ENCODE peak calls at places on chromosomes 12 and 14, in four cellular contexts. U is neuronal stem cell, O is mesendoderm, P is trophoblast cell. E is an unnamed sample.
A peak's percentile ranks its signal among the peaks of the same experiment; 100 is the strongest.

GRCh38 chr14:77470192-77470870 is 12.4 kb downstream of the AHSA1 start:
- DNase-seq in U (no peak), O (peak; percentile 42), P (peak; percentile 67), E (no peak)

GRCh38 chr12:83641789-83642188 is 955.1 kb downstream of the TMTC2 start:
- DNase-seq in U (no peak), O (no peak), P (peak; percentile 3), E (no peak)

GRCh38 chr12:87157791-87158190 is 871.4 kb downstream of the C12orf50 start:
- DNase-seq in U (no peak), O (peak; percentile 86), P (peak; percentile 64), E (no peak)

GRCh38 chr14:97977711-97978261 is 1180.6 kb downstream of the VRK1 start:
- DNase-seq in U (no peak), O (no peak), P (no peak), E (peak; percentile 32)

GRCh38 chr14:29637406-29637805 is 290.2 kb downstream of the PRKD1 start:
- DNase-seq in U (no peak), O (no peak), P (no peak), E (no peak)

GRCh38 chr12:24293549-24293948 is 344.1 kb upstream of the SOX5 start:
- DNase-seq in U (no peak), O (no peak), P (no peak), E (no peak)

GRCh38 chr12:120649442-120650248 is 9.2 kb downstream of the CABP1 start:
- DNase-seq in U (no peak), O (no peak), P (no peak), E (peak; percentile 55)

GRCh38 chr14:101470266-101470665 is 91.0 kb upstream of the DIO3 start:
- DNase-seq in U (no peak), O (no peak), P (no peak), E (peak; percentile 16)

GRCh38 chr12:16583991-16584745 is 21.8 kb downstream of the LMO3 start:
- DNase-seq in U (no peak), O (no peak), P (peak; percentile 45), E (no peak)

GRCh38 chr12:57852620-57853509 is 6.3 kb upstream of the CTDSP2 start:
- DNase-seq in U (peak; percentile 72), O (peak; percentile 90), P (no peak), E (peak; percentile 90)

GRCh38 chr14:51310453-51311074 is 70.5 kb downstream of the TMX1 start:
- DNase-seq in U (no peak), O (no peak), P (no peak), E (no peak)

GRCh38 chr14:95876769-95877490 is at the start of gene TUNAR:
- DNase-seq in U (peak; percentile 32), O (peak; percentile 62), P (no peak), E (peak; percentile 49)

GRCh38 chr14:79018846-79019245 is 848.7 kb downstream of the NRXN3 start:
- DNase-seq in U (no peak), O (no peak), P (no peak), E (no peak)

GRCh38 chr12:101925352-101925751 is 48.0 kb downstream of the DRAM1 start:
- DNase-seq in U (no peak), O (peak; percentile 13), P (peak; percentile 97), E (no peak)

GRCh38 chr14:52834440-52834842 is 43.0 kb upstream of the GNPNAT1 start:
- DNase-seq in U (no peak), O (no peak), P (peak; percentile 91), E (no peak)

GRCh38 chr12:2414810-2415567 is 362.2 kb downstream of the CACNA1C start:
- DNase-seq in U (no peak), O (no peak), P (no peak), E (no peak)

GRCh38 chr12:11743333-11743732 is 93.9 kb downstream of the ETV6 start:
- DNase-seq in U (no peak), O (no peak), P (no peak), E (no peak)

GRCh38 chr14:24938593-24938992 is 111.4 kb downstream of the STXBP6 start:
- DNase-seq in U (no peak), O (peak; percentile 14), P (no peak), E (no peak)

GRCh38 chr14:68131907-68132306 is 312.3 kb downstream of the RAD51B start:
- DNase-seq in U (no peak), O (no peak), P (no peak), E (no peak)

GRCh38 chr14:61188936-61189808 is 92.0 kb downstream of the TMEM30B start:
- DNase-seq in U (peak; percentile 29), O (peak; percentile 80), P (peak; percentile 35), E (peak; percentile 78)

GRCh38 chr14:100348779-100349708 is 25.9 kb downstream of the SLC25A47 start:
- DNase-seq in U (no peak), O (no peak), P (no peak), E (no peak)

GRCh38 chr14:41925409-41925808 is 318.7 kb downstream of the LRFN5 start:
- DNase-seq in U (peak; percentile 12), O (peak; percentile 37), P (no peak), E (no peak)

GRCh38 chr14:21191809-21192446 is 36.1 kb upstream of the OR5AU1 start:
- DNase-seq in U (peak; percentile 39), O (peak; percentile 93), P (peak; percentile 80), E (peak; percentile 97)

GRCh38 chr14:23539209-23539866 is 12.2 kb downstream of the ZFHX2 start:
- DNase-seq in U (peak; percentile 78), O (peak; percentile 92), P (peak; percentile 53), E (peak; percentile 85)

GRCh38 chr14:68451676-68452387 is 341.0 kb downstream of the ZFP36L1 start:
- DNase-seq in U (no peak), O (no peak), P (peak; percentile 40), E (no peak)

GRCh38 chr12:52183971-52184370 is 7.8 kb downstream of the KRT80 start:
- DNase-seq in U (no peak), O (no peak), P (no peak), E (no peak)

GRCh38 chr12:12983420-12984035 is 16.5 kb downstream of the HEBP1 start:
- DNase-seq in U (no peak), O (peak; percentile 49), P (peak; percentile 78), E (no peak)

GRCh38 chr12:87216436-87216835 is 812.8 kb downstream of the C12orf50 start:
- DNase-seq in U (no peak), O (no peak), P (no peak), E (no peak)

GRCh38 chr12:206746-207440 is 7.1 kb downstream of the SLC6A12 start:
- DNase-seq in U (no peak), O (no peak), P (no peak), E (no peak)

GRCh38 chr12:3452348-3452747 is 38.7 kb upstream of the PRMT8 start:
- DNase-seq in U (no peak), O (no peak), P (no peak), E (peak; percentile 24)

GRCh38 chr14:51342226-51342625 is 102.2 kb downstream of the TMX1 start:
- DNase-seq in U (no peak), O (no peak), P (no peak), E (no peak)

GRCh38 chr12:27477049-27477448 is 30.5 kb downstream of the SMCO2 start:
- DNase-seq in U (no peak), O (no peak), P (no peak), E (no peak)
- H3K18ac ChIP-seq in U (no peak overlapping the region), O (no peak overlapping the region), P (no peak overlapping the region), E (no peak overlapping the region)

DNA sequence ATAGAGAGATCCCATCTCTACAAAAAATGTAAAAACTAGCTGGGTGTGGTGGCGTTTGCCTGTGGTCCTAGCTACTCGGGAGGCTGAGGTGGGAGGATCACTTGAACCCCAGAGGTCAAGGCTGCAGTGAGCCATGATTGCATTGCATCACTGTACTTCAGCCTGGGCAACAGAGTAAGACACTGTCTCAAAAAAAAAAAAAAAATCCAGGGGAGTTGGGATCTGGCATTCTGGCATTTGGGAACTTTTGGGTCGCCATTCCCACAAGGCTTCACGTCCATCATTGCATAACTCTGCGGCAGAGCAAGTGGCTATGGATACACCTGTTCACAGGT is 34.7 kb upstream of the FAM181A start:
- DNase-seq in U (no peak), O (no peak), P (no peak), E (no peak)
- H3K4me2 ChIP-seq in U (no peak overlapping the region), O (no peak overlapping the region), P (no peak overlapping the region), E (no peak overlapping the region)

DNA sequence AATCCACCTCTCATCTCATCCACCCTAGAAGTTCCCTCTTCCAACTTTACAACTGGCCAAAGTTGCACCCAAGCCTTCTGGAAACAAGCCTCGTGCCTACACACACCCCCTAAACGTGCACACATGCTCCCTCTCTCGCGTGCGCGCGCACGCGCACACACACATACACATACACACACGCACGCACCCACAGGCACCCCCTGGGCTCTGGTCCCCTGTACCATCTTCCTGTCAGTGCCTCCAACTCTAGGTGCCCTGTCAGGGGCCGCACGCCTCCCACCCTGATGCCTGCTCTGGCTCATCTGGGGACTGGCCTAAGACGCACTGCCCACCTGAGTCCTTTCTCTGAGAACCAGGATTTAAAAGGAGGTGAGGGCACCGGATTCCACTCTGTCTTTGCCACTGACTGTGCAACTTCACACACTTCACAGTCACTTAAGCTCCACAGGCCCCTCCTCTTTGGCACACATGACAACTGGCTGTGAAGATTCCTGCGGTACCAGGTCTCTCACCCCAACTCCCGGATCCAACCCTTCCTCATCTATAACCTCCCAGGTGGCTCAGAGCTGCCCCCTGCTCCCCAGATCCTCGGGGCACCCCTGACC is 45.5 kb downstream of the TESC start:
- DNase-seq in U (no peak), O (no peak), P (no peak), E (no peak)
- H3K18ac ChIP-seq in U (peak overlapping the region; percentile 76), O (no peak overlapping the region), P (no peak overlapping the region), E (no peak overlapping the region)

GRCh38 chr12:48946206-48946605 is 11.1 kb downstream of the ARF3 start:
- DNase-seq in U (no peak), O (no peak), P (no peak), E (no peak)
- H3K4me2 ChIP-seq in U (no peak overlapping the region), O (no peak overlapping the region), P (no peak overlapping the region), E (no peak overlapping the region)

GRCh38 chr14:92649066-92649465 is 99.4 kb downstream of the LGMN start:
- DNase-seq in U (no peak), O (no peak), P (no peak), E (no peak)

GRCh38 chr14:92646952-92647461 is 101.4 kb downstream of the LGMN start:
- DNase-seq in U (no peak), O (no peak), P (peak; percentile 88), E (no peak)

GRCh38 chr14:92645841-92646478 is 102.5 kb downstream of the LGMN start:
- DNase-seq in U (no peak), O (no peak), P (peak; percentile 84), E (no peak)

GRCh38 chr14:92649934-92650545 is 98.4 kb downstream of the LGMN start:
- DNase-seq in U (no peak), O (no peak), P (peak; percentile 95), E (no peak)

GRCh38 chr14:92647499-92648279 is 100.7 kb downstream of the LGMN start:
- DNase-seq in U (no peak), O (no peak), P (peak; percentile 12), E (no peak)
- H3K18ac ChIP-seq in U (no peak overlapping the region), O (no peak overlapping the region), P (peak overlapping the region; percentile 49), E (no peak overlapping the region)

DNA sequence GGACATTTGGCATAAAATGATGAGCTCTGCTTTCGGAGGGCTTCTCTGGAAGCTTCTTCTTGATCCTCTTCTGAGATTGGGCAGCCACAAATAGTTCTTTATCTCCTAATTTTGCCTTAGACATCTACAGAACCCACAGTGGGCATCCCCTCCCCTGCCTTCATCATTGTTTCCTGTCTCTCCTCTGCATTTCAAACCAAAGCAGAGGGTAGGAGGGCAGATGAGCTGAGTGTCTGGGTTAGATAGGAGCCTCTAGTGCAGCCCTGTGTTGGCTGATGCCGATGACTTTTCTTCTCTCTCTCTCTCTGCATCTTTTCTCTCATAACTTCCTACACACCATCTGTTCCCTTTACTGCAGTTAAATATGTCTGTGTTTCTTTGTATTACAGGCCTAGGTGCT is 8.5 kb upstream of the IL26 start:
- DNase-seq in U (no peak), O (no peak), P (no peak), E (no peak)
- H3K4me2 ChIP-seq in U (no peak overlapping the region), O (no peak overlapping the region), P (no peak overlapping the region), E (no peak overlapping the region)

E was measured in H9.